ENCODE peak calls at places on chromosomes 11 and 22, in six cellular contexts. K, X, C, E, Q and M are unnamed samples.

GRCh38 chr11:45374632-45375031 is 88.5 kb upstream of the SYT13 start:
- DNase-seq in K (no peak), X (no peak), C (no peak), E (no peak), Q (no peak), M (no peak)

GRCh38 chr22:47851586-47851985 is 1089.1 kb downstream of the TBC1D22A start:
- DNase-seq in K (no peak), X (no peak), C (no peak), E (no peak), Q (no peak), M (no peak)

GRCh38 chr22:44645083-44645482 is 56.9 kb upstream of the PRR5 start:
- DNase-seq in K (no peak), X (no peak), C (no peak), E (no peak), Q (no peak), M (no peak)

GRCh38 chr11:87803748-87804147 is 371.5 kb downstream of the RAB38 start:
- DNase-seq in K (no peak), X (no peak), C (no peak), E (no peak), Q (no peak), M (no peak)

GRCh38 chr11:6655020-6655789 is 404 bp downstream of the DCHS1 start:
- DNase-seq in K (no peak), X (peak), C (no peak), E (no peak), Q (peak), M (no peak)

GRCh38 chr11:123742334-123742733 is 874 bp upstream of the ZNF202 start:
- DNase-seq in K (no peak), X (no peak), C (no peak), E (no peak), Q (peak), M (no peak)

GRCh38 chr22:31922593-31922992 is 21.7 kb upstream of the YWHAH start:
- DNase-seq in K (no peak), X (no peak), C (no peak), E (no peak), Q (no peak), M (no peak)

GRCh38 chr11:77602385-77603105 is 12.8 kb downstream of the AQP11 start:
- DNase-seq in K (peak), X (no peak), C (peak), E (peak), Q (no peak), M (peak)

GRCh38 chr11:57779275-57779674 is 17.7 kb downstream of the CTNND1 start:
- DNase-seq in K (peak), X (no peak), C (no peak), E (peak), Q (peak), M (peak)

GRCh38 chr11:819943-820649 is 1.4 kb downstream of the PNPLA2 start:
- DNase-seq in K (peak), X (peak), C (peak), E (peak), Q (peak), M (peak)

GRCh38 chr11:15258433-15259350 is 144.0 kb downstream of the INSC start:
- DNase-seq in K (peak), X (no peak), C (peak), E (peak), Q (peak), M (peak)

GRCh38 chr11:118530180-118530682 is 761 bp upstream of the TMEM25 start:
- DNase-seq in K (no peak), X (peak), C (no peak), E (peak), Q (no peak), M (peak)

GRCh38 chr22:48492371-48493320 is 1335.0 kb downstream of the BRD1 start:
- DNase-seq in K (peak), X (peak), C (peak), E (peak), Q (peak), M (peak)

GRCh38 chr11:68818181-68818580 is 23.5 kb downstream of the CPT1A start:
- DNase-seq in K (no peak), X (no peak), C (no peak), E (no peak), Q (no peak), M (no peak)

GRCh38 chr22:28629420-28630184 is 50.0 kb downstream of the TTC28 start:
- DNase-seq in K (peak), X (no peak), C (no peak), E (peak), Q (peak), M (no peak)

GRCh38 chr11:134512061-134512460 is 100.0 kb upstream of the B3GAT1 start:
- DNase-seq in K (no peak), X (peak), C (no peak), E (no peak), Q (no peak), M (no peak)

GRCh38 chr11:3674189-3674588 is 3.0 kb upstream of the CHRNA10 start:
- DNase-seq in K (no peak), X (no peak), C (peak), E (peak), Q (peak), M (peak)

GRCh38 chr22:17087176-17088131 is 2.7 kb downstream of the IL17RA start:
- DNase-seq in K (no peak), X (peak), C (no peak), E (peak), Q (no peak), M (peak)

GRCh38 chr11:2166091-2166851 is 5.3 kb upstream of the INS start:
- DNase-seq in K (no peak), X (no peak), C (no peak), E (no peak), Q (peak), M (no peak)

GRCh38 chr22:36507518-36508010 is 724 bp upstream of the FOXRED2 start:
- DNase-seq in K (no peak), X (no peak), C (no peak), E (no peak), Q (no peak), M (no peak)
- H3K4me3 ChIP-seq in K (peak), X (peak), C (peak), E (no peak), Q (no peak), M (peak)

GRCh38 chr11:64165482-64165841 is 451 bp downstream of the MACROD1 start:
- DNase-seq in K (peak), X (peak), C (no peak), E (no peak), Q (no peak), M (no peak)
- TF ChIP-seq CTCF in K (peak), X (no peak), C (no peak), E (peak), Q (peak), M (no peak)

GRCh38 chr22:20178922-20179227 is 28.0 kb upstream of the CCDC188 start:
- DNase-seq in K (no peak), X (no peak), C (no peak), E (no peak), Q (no peak), M (no peak)
- H3K4me3 ChIP-seq in K (no peak), X (no peak), C (no peak), E (no peak), Q (no peak), M (no peak)

GRCh38 chr11:61598383-61598782 is 17.5 kb upstream of the SYT7 start:
- DNase-seq in K (no peak), X (no peak), C (no peak), E (no peak), Q (no peak), M (no peak)
- TF ChIP-seq CTCF in K (no peak), X (no peak), C (no peak), E (no peak), Q (no peak), M (no peak)

DNA sequence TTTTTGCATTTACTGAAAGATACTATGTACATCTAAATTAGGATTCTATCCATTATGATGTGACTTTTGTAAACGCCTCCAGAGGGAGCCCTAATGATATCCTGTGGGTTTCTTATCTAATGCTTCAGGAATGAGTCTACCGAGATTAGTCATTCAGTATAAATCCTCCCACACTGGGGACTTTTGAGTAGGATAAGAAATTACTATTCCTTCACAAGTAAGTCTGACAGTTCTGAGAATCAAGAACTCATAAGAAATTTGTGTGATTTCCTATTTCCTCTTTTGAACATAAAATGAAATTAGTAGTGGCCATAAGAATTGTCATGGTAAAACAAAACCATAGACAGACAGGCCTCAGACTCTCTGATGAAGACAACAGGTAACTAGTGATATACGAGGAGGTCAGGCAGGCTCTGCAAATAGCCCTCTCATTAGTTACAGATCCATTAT is 10.0 kb upstream of the OR5M1 start:
- DNase-seq in K (peak), X (no peak), C (no peak), E (peak), Q (peak), M (peak)
- H3K4me3 ChIP-seq in K (no peak), X (no peak), C (no peak), E (no peak), Q (no peak), M (no peak)

DNA sequence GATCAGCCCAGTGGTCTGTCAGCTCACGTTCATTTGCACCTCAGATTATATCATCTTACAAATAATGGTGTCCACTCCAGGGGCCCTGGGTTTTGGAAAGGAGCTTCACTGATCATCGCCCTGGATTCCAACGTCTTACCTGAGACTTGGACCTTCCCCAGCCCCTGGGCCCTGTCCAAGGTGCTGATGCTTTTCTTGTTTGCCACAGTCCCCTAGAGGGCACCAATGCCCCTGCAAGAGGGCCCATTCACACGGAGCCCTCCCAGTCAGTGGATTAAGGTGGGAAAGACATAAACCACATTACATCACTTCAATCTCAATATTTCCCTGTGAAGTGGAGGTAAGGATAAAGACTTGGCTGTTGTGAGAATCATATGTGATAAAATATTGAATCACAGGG is 167.2 kb downstream of the BUD13 start:
- DNase-seq in K (no peak), X (no peak), C (no peak), E (peak), Q (peak), M (peak)
- TF ChIP-seq CTCF in K (peak), X (no peak), C (peak), E (peak), Q (peak), M (peak)

DNA sequence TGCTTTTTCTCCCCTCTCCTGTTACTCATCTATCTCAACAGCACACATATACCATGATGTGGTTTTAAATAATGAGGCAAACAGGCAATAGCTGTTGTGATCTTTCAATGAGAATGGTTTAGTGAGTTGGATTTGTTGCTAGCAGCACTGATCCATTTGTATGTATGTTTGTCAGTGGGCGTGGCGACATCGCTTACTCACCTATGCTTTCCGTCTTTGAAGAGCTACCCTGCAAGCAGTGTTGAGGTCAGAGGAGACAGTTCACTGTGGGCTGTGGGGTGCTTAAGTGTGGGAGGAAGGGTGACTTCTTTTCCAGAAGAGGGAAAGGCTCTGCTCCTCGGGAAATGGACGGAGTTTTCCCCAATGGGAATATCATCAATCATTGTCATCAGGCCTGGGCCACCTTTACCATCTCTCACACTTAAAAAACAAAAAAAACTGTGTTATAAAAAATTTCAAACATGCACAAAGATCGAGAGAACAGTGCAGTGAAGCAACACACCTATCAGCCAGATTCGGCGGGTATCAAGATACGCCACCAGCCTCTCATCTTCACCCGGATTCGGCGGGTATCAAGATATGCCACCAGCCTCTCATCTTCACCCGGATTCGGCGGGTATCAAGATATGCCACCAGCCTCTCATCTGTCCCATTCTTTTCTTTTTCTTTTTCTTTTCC is 83.8 kb downstream of the TBC1D22A start:
- DNase-seq in K (no peak), X (no peak), C (no peak), E (peak), Q (no peak), M (no peak)
- H3K4me3 ChIP-seq in K (no peak), X (no peak), C (no peak), E (no peak), Q (no peak), M (no peak)

DNA sequence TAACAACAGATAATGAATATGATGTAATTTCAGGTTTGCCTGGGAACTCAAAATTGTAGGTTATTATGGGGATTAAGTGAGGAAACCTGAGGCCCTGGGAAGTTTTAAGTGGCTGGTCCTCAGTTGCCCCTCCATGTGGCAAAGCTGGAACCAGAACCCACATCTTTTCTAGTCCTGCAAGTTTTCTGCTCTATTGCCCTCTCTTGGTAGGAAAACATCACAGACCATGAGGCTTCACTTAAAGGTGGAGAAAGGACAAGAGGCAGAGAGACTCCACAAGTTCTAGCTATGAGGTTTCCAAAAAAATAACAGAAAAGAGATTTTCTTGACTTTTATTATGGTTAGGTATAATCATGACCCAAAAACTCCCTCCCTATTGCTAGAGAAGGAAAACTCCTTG is 115.5 kb upstream of the DDI1 start:
- DNase-seq in K (no peak), X (no peak), C (no peak), E (no peak), Q (no peak), M (no peak)
- TF ChIP-seq CTCF in K (no peak), X (no peak), C (no peak), E (no peak), Q (peak), M (no peak)